ENCODE peak calls at places on chromosomes 4 and X, in ten cellular contexts. One of them, this sample, is unnamed.

GRCh38 chrX:44071070-44071645 is 98.0 kb upstream of the NDP start:
- DNase-seq in stimulated activated naive CD4-positive, alpha-beta T cell: no peak
- DNase-seq in amniotic stem cell: no peak
- DNase-seq in HEK293T: no peak
- DNase-seq in transverse colon: no peak
- DNase-seq in Jurkat, Clone E6-1: no peak
- DNase-seq in NCI-H187: no peak
- DNase-seq in HFFc6: no peak
- DNase-seq in activated CD4-positive, alpha-beta T cell treated with anti-CD3 and anti-CD28 coated beads, Interleukin-2, amount 50 U/mL, for 24 hours: no peak
- DNase-seq in ELR: peak; percentile 1
- DNase-seq in this sample: no peak

GRCh38 chrX:15946783-15947550 is 92.4 kb upstream of the AP1S2 start:
- DNase-seq in HEK293T: no peak
- DNase-seq in Jurkat, Clone E6-1: no peak
- DNase-seq in amniotic stem cell: peak; percentile 65
- DNase-seq in HFFc6: peak; percentile 84
- DNase-seq in NCI-H187: no peak
- DNase-seq in stimulated activated naive CD4-positive, alpha-beta T cell: no peak
- DNase-seq in activated CD4-positive, alpha-beta T cell treated with anti-CD3 and anti-CD28 coated beads, Interleukin-2, amount 50 U/mL, for 24 hours: no peak
- DNase-seq in transverse colon: no peak
- DNase-seq in ELR: peak; percentile 93
- DNase-seq in this sample: no peak

GRCh38 chr4:105088110-105088879 is 58.4 kb upstream of the TET2 start:
- DNase-seq in HFFc6: peak; percentile 93
- DNase-seq in transverse colon: no peak
- DNase-seq in Jurkat, Clone E6-1: no peak
- DNase-seq in HEK293T: no peak
- DNase-seq in activated CD4-positive, alpha-beta T cell treated with anti-CD3 and anti-CD28 coated beads, Interleukin-2, amount 50 U/mL, for 24 hours: no peak
- DNase-seq in stimulated activated naive CD4-positive, alpha-beta T cell: no peak
- DNase-seq in ELR: peak; percentile 86
- DNase-seq in amniotic stem cell: peak; percentile 74
- DNase-seq in NCI-H187: no peak
- DNase-seq in this sample: no peak

GRCh38 chr4:8765631-8766590 is 105.7 kb downstream of the HMX1 start:
- DNase-seq in transverse colon: no peak
- DNase-seq in Jurkat, Clone E6-1: no peak
- DNase-seq in ELR: no peak
- DNase-seq in HFFc6: no peak
- DNase-seq in NCI-H187: no peak
- DNase-seq in activated CD4-positive, alpha-beta T cell treated with anti-CD3 and anti-CD28 coated beads, Interleukin-2, amount 50 U/mL, for 24 hours: no peak
- DNase-seq in stimulated activated naive CD4-positive, alpha-beta T cell: no peak
- DNase-seq in amniotic stem cell: no peak
- DNase-seq in HEK293T: no peak
- DNase-seq in this sample: no peak

GRCh38 chr4:165440415-165440882 is 61.6 kb downstream of the CPE start:
- DNase-seq in NCI-H187: no peak
- DNase-seq in stimulated activated naive CD4-positive, alpha-beta T cell: no peak
- DNase-seq in HEK293T: no peak
- DNase-seq in activated CD4-positive, alpha-beta T cell treated with anti-CD3 and anti-CD28 coated beads, Interleukin-2, amount 50 U/mL, for 24 hours: no peak
- DNase-seq in ELR: peak; percentile 69
- DNase-seq in HFFc6: peak; percentile 4
- DNase-seq in transverse colon: no peak
- DNase-seq in amniotic stem cell: no peak
- DNase-seq in Jurkat, Clone E6-1: no peak
- DNase-seq in this sample: peak; percentile 51

GRCh38 chr4:8506373-8507250 is 66.0 kb downstream of the TRMT44 start:
- DNase-seq in Jurkat, Clone E6-1: no peak
- DNase-seq in HFFc6: peak; percentile 18
- DNase-seq in activated CD4-positive, alpha-beta T cell treated with anti-CD3 and anti-CD28 coated beads, Interleukin-2, amount 50 U/mL, for 24 hours: no peak
- DNase-seq in ELR: no peak
- DNase-seq in transverse colon: peak; percentile 18
- DNase-seq in HEK293T: no peak
- DNase-seq in amniotic stem cell: peak; percentile 18
- DNase-seq in stimulated activated naive CD4-positive, alpha-beta T cell: no peak
- DNase-seq in NCI-H187: no peak
- DNase-seq in this sample: no peak

GRCh38 chr4:88033309-88033708 is 25.9 kb downstream of the PKD2 start:
- DNase-seq in Jurkat, Clone E6-1: peak; percentile 57
- DNase-seq in activated CD4-positive, alpha-beta T cell treated with anti-CD3 and anti-CD28 coated beads, Interleukin-2, amount 50 U/mL, for 24 hours: peak; percentile 30
- DNase-seq in ELR: peak; percentile 78
- DNase-seq in HEK293T: peak; percentile 62
- DNase-seq in stimulated activated naive CD4-positive, alpha-beta T cell: peak; percentile 30
- DNase-seq in HFFc6: peak; percentile 56
- DNase-seq in NCI-H187: no peak
- DNase-seq in amniotic stem cell: no peak
- DNase-seq in transverse colon: peak; percentile 25
- DNase-seq in this sample: peak; percentile 58

GRCh38 chr4:16443504-16444088 is 217.3 kb upstream of the TAPT1 start:
- DNase-seq in transverse colon: no peak
- DNase-seq in Jurkat, Clone E6-1: peak; percentile 37
- DNase-seq in stimulated activated naive CD4-positive, alpha-beta T cell: peak; percentile 9
- DNase-seq in NCI-H187: no peak
- DNase-seq in HEK293T: peak; percentile 47
- DNase-seq in ELR: peak; percentile 50
- DNase-seq in amniotic stem cell: peak; percentile 11
- DNase-seq in activated CD4-positive, alpha-beta T cell treated with anti-CD3 and anti-CD28 coated beads, Interleukin-2, amount 50 U/mL, for 24 hours: no peak
- DNase-seq in HFFc6: peak; percentile 46
- DNase-seq in this sample: no peak

GRCh38 chr4:39825741-39826231 is 127.8 kb downstream of the UBE2K start:
- DNase-seq in NCI-H187: no peak
- DNase-seq in transverse colon: no peak
- DNase-seq in stimulated activated naive CD4-positive, alpha-beta T cell: no peak
- DNase-seq in activated CD4-positive, alpha-beta T cell treated with anti-CD3 and anti-CD28 coated beads, Interleukin-2, amount 50 U/mL, for 24 hours: no peak
- DNase-seq in HEK293T: no peak
- DNase-seq in amniotic stem cell: no peak
- DNase-seq in ELR: peak; percentile 32
- DNase-seq in HFFc6: peak; percentile 9
- DNase-seq in Jurkat, Clone E6-1: no peak
- DNase-seq in this sample: no peak

GRCh38 chr4:1226598-1226997 is 22.3 kb downstream of the CTBP1 start:
- DNase-seq in amniotic stem cell: no peak
- DNase-seq in NCI-H187: no peak
- DNase-seq in activated CD4-positive, alpha-beta T cell treated with anti-CD3 and anti-CD28 coated beads, Interleukin-2, amount 50 U/mL, for 24 hours: no peak
- DNase-seq in transverse colon: no peak
- DNase-seq in stimulated activated naive CD4-positive, alpha-beta T cell: no peak
- DNase-seq in HFFc6: no peak
- DNase-seq in Jurkat, Clone E6-1: no peak
- DNase-seq in HEK293T: no peak
- DNase-seq in ELR: no peak
- DNase-seq in this sample: no peak

GRCh38 chr4:170682511-170682910 is 592.8 kb upstream of the AADAT start:
- DNase-seq in stimulated activated naive CD4-positive, alpha-beta T cell: no peak
- DNase-seq in amniotic stem cell: no peak
- DNase-seq in HEK293T: no peak
- DNase-seq in ELR: no peak
- DNase-seq in transverse colon: no peak
- DNase-seq in Jurkat, Clone E6-1: no peak
- DNase-seq in NCI-H187: no peak
- DNase-seq in activated CD4-positive, alpha-beta T cell treated with anti-CD3 and anti-CD28 coated beads, Interleukin-2, amount 50 U/mL, for 24 hours: no peak
- DNase-seq in HFFc6: no peak
- DNase-seq in this sample: no peak

GRCh38 chr4:83335691-83336090 is 1.0 kb upstream of the HPSE start:
- DNase-seq in activated CD4-positive, alpha-beta T cell treated with anti-CD3 and anti-CD28 coated beads, Interleukin-2, amount 50 U/mL, for 24 hours: no peak
- DNase-seq in stimulated activated naive CD4-positive, alpha-beta T cell: peak; percentile 14
- DNase-seq in HEK293T: no peak
- DNase-seq in NCI-H187: no peak
- DNase-seq in transverse colon: no peak
- DNase-seq in ELR: no peak
- DNase-seq in Jurkat, Clone E6-1: no peak
- DNase-seq in HFFc6: no peak
- DNase-seq in amniotic stem cell: no peak
- DNase-seq in this sample: no peak

GRCh38 chrX:9619581-9619980 is 146.1 kb downstream of the GPR143 start:
- DNase-seq in ELR: no peak
- DNase-seq in Jurkat, Clone E6-1: no peak
- DNase-seq in HEK293T: no peak
- DNase-seq in HFFc6: no peak
- DNase-seq in amniotic stem cell: no peak
- DNase-seq in transverse colon: no peak
- DNase-seq in NCI-H187: no peak
- DNase-seq in stimulated activated naive CD4-positive, alpha-beta T cell: no peak
- DNase-seq in activated CD4-positive, alpha-beta T cell treated with anti-CD3 and anti-CD28 coated beads, Interleukin-2, amount 50 U/mL, for 24 hours: no peak
- DNase-seq in this sample: no peak

GRCh38 chr4:39353478-39354177 is 12.5 kb downstream of the RFC1 start:
- DNase-seq in Jurkat, Clone E6-1: peak; percentile 65
- DNase-seq in HEK293T: no peak
- DNase-seq in ELR: peak; percentile 44
- DNase-seq in HFFc6: peak; percentile 23
- DNase-seq in transverse colon: no peak
- DNase-seq in NCI-H187: no peak
- DNase-seq in stimulated activated naive CD4-positive, alpha-beta T cell: peak; percentile 66
- DNase-seq in activated CD4-positive, alpha-beta T cell treated with anti-CD3 and anti-CD28 coated beads, Interleukin-2, amount 50 U/mL, for 24 hours: peak; percentile 47
- DNase-seq in amniotic stem cell: no peak
- DNase-seq in this sample: no peak

GRCh38 chrX:153794018-153794896 is at the start of the genes IDH3G and SSR4:
- DNase-seq in NCI-H187: peak; percentile 96
- DNase-seq in stimulated activated naive CD4-positive, alpha-beta T cell: peak; percentile 91
- DNase-seq in HFFc6: peak; percentile 85
- DNase-seq in Jurkat, Clone E6-1: peak; percentile 90
- DNase-seq in transverse colon: peak; percentile 93
- DNase-seq in amniotic stem cell: peak; percentile 87
- DNase-seq in activated CD4-positive, alpha-beta T cell treated with anti-CD3 and anti-CD28 coated beads, Interleukin-2, amount 50 U/mL, for 24 hours: peak; percentile 88
- DNase-seq in ELR: peak; percentile 92
- DNase-seq in HEK293T: peak; percentile 99
- DNase-seq in this sample: peak; percentile 92

GRCh38 chrX:100745806-100746537 is 14.1 kb upstream of the SYTL4 start:
- DNase-seq in HEK293T: no peak
- DNase-seq in amniotic stem cell: no peak
- DNase-seq in stimulated activated naive CD4-positive, alpha-beta T cell: no peak
- DNase-seq in activated CD4-positive, alpha-beta T cell treated with anti-CD3 and anti-CD28 coated beads, Interleukin-2, amount 50 U/mL, for 24 hours: no peak
- DNase-seq in transverse colon: peak; percentile 60
- DNase-seq in Jurkat, Clone E6-1: no peak
- DNase-seq in HFFc6: no peak
- DNase-seq in NCI-H187: no peak
- DNase-seq in ELR: no peak
- DNase-seq in this sample: no peak

GRCh38 chr4:123783936-123784335 is 387.3 kb downstream of the SPRY1 start:
- DNase-seq in NCI-H187: no peak
- DNase-seq in ELR: peak; percentile 37
- DNase-seq in Jurkat, Clone E6-1: no peak
- DNase-seq in HFFc6: peak; percentile 62
- DNase-seq in activated CD4-positive, alpha-beta T cell treated with anti-CD3 and anti-CD28 coated beads, Interleukin-2, amount 50 U/mL, for 24 hours: no peak
- DNase-seq in transverse colon: no peak
- DNase-seq in stimulated activated naive CD4-positive, alpha-beta T cell: no peak
- DNase-seq in HEK293T: no peak
- DNase-seq in amniotic stem cell: no peak
- DNase-seq in this sample: no peak

GRCh38 chr4:57148831-57149230 is 38.6 kb upstream of the IGFBP7 start:
- DNase-seq in HEK293T: no peak
- DNase-seq in NCI-H187: no peak
- DNase-seq in HFFc6: peak; percentile 90
- DNase-seq in Jurkat, Clone E6-1: no peak
- DNase-seq in transverse colon: no peak
- DNase-seq in amniotic stem cell: no peak
- DNase-seq in ELR: peak; percentile 78
- DNase-seq in stimulated activated naive CD4-positive, alpha-beta T cell: no peak
- DNase-seq in activated CD4-positive, alpha-beta T cell treated with anti-CD3 and anti-CD28 coated beads, Interleukin-2, amount 50 U/mL, for 24 hours: no peak
- DNase-seq in this sample: no peak

GRCh38 chrX:1528186-1528883 is 8.7 kb downstream of the P2RY8 start:
- DNase-seq in transverse colon: no peak
- DNase-seq in NCI-H187: no peak
- DNase-seq in amniotic stem cell: no peak
- DNase-seq in Jurkat, Clone E6-1: no peak
- DNase-seq in ELR: no peak
- DNase-seq in activated CD4-positive, alpha-beta T cell treated with anti-CD3 and anti-CD28 coated beads, Interleukin-2, amount 50 U/mL, for 24 hours: no peak
- DNase-seq in HEK293T: no peak
- DNase-seq in HFFc6: no peak
- DNase-seq in stimulated activated naive CD4-positive, alpha-beta T cell: no peak
- DNase-seq in this sample: no peak

GRCh38 chrX:69538321-69538876 is 34.3 kb downstream of the NALF2 start:
- DNase-seq in ELR: peak; percentile 50
- DNase-seq in NCI-H187: no peak
- DNase-seq in amniotic stem cell: peak; percentile 4
- DNase-seq in transverse colon: peak; percentile 77
- DNase-seq in stimulated activated naive CD4-positive, alpha-beta T cell: peak; percentile 52
- DNase-seq in HFFc6: no peak
- DNase-seq in activated CD4-positive, alpha-beta T cell treated with anti-CD3 and anti-CD28 coated beads, Interleukin-2, amount 50 U/mL, for 24 hours: peak; percentile 63
- DNase-seq in HEK293T: peak; percentile 87
- DNase-seq in Jurkat, Clone E6-1: peak; percentile 14
- DNase-seq in this sample: peak; percentile 26

GRCh38 chr4:157014621-157015591 is 43.3 kb upstream of the PDGFC start:
- DNase-seq in stimulated activated naive CD4-positive, alpha-beta T cell: no peak
- DNase-seq in HFFc6: peak; percentile 92
- DNase-seq in activated CD4-positive, alpha-beta T cell treated with anti-CD3 and anti-CD28 coated beads, Interleukin-2, amount 50 U/mL, for 24 hours: no peak
- DNase-seq in NCI-H187: no peak
- DNase-seq in transverse colon: no peak
- DNase-seq in ELR: peak; percentile 90
- DNase-seq in Jurkat, Clone E6-1: no peak
- DNase-seq in HEK293T: no peak
- DNase-seq in amniotic stem cell: peak; percentile 39
- DNase-seq in this sample: no peak

GRCh38 chr4:74453846-74454742 is 9.2 kb downstream of the AREG start:
- DNase-seq in Jurkat, Clone E6-1: no peak
- DNase-seq in activated CD4-positive, alpha-beta T cell treated with anti-CD3 and anti-CD28 coated beads, Interleukin-2, amount 50 U/mL, for 24 hours: no peak
- DNase-seq in HFFc6: no peak
- DNase-seq in amniotic stem cell: no peak
- DNase-seq in stimulated activated naive CD4-positive, alpha-beta T cell: no peak
- DNase-seq in HEK293T: no peak
- DNase-seq in ELR: no peak
- DNase-seq in transverse colon: no peak
- DNase-seq in NCI-H187: no peak
- DNase-seq in this sample: no peak

GRCh38 chrX:39705299-39705698 is 392.5 kb downstream of the BCOR start:
- DNase-seq in NCI-H187: no peak
- DNase-seq in stimulated activated naive CD4-positive, alpha-beta T cell: no peak
- DNase-seq in HFFc6: peak; percentile 79
- DNase-seq in amniotic stem cell: peak; percentile 27
- DNase-seq in ELR: peak; percentile 69
- DNase-seq in Jurkat, Clone E6-1: no peak
- DNase-seq in HEK293T: peak; percentile 68
- DNase-seq in transverse colon: peak; percentile 58
- DNase-seq in activated CD4-positive, alpha-beta T cell treated with anti-CD3 and anti-CD28 coated beads, Interleukin-2, amount 50 U/mL, for 24 hours: no peak
- DNase-seq in this sample: no peak

GRCh38 chrX:74546984-74547383 is 67.4 kb downstream of the RLIM start:
- DNase-seq in transverse colon: no peak
- DNase-seq in amniotic stem cell: no peak
- DNase-seq in HFFc6: no peak
- DNase-seq in HEK293T: no peak
- DNase-seq in NCI-H187: no peak
- DNase-seq in Jurkat, Clone E6-1: no peak
- DNase-seq in stimulated activated naive CD4-positive, alpha-beta T cell: no peak
- DNase-seq in ELR: no peak
- DNase-seq in activated CD4-positive, alpha-beta T cell treated with anti-CD3 and anti-CD28 coated beads, Interleukin-2, amount 50 U/mL, for 24 hours: no peak
- DNase-seq in this sample: no peak

GRCh38 chr4:134747108-134747805 is 545.7 kb upstream of the PABPC4L start:
- DNase-seq in HFFc6: no peak
- DNase-seq in stimulated activated naive CD4-positive, alpha-beta T cell: no peak
- DNase-seq in HEK293T: no peak
- DNase-seq in amniotic stem cell: no peak
- DNase-seq in NCI-H187: no peak
- DNase-seq in Jurkat, Clone E6-1: no peak
- DNase-seq in transverse colon: no peak
- DNase-seq in ELR: peak; percentile 54
- DNase-seq in activated CD4-positive, alpha-beta T cell treated with anti-CD3 and anti-CD28 coated beads, Interleukin-2, amount 50 U/mL, for 24 hours: no peak
- DNase-seq in this sample: peak; percentile 79

GRCh38 chr4:2105559-2105958 is 46.4 kb downstream of the NAT8L start:
- DNase-seq in stimulated activated naive CD4-positive, alpha-beta T cell: no peak
- DNase-seq in ELR: peak; percentile 86
- DNase-seq in Jurkat, Clone E6-1: no peak
- DNase-seq in activated CD4-positive, alpha-beta T cell treated with anti-CD3 and anti-CD28 coated beads, Interleukin-2, amount 50 U/mL, for 24 hours: no peak
- DNase-seq in amniotic stem cell: no peak
- DNase-seq in transverse colon: no peak
- DNase-seq in NCI-H187: no peak
- DNase-seq in HFFc6: peak; percentile 22
- DNase-seq in HEK293T: no peak
- DNase-seq in this sample: no peak

GRCh38 chrX:64192040-64192439 is 13.5 kb downstream of the AMER1 start:
- DNase-seq in amniotic stem cell: no peak
- DNase-seq in ELR: no peak
- DNase-seq in stimulated activated naive CD4-positive, alpha-beta T cell: no peak
- DNase-seq in Jurkat, Clone E6-1: no peak
- DNase-seq in activated CD4-positive, alpha-beta T cell treated with anti-CD3 and anti-CD28 coated beads, Interleukin-2, amount 50 U/mL, for 24 hours: no peak
- DNase-seq in transverse colon: no peak
- DNase-seq in HEK293T: no peak
- DNase-seq in NCI-H187: no peak
- DNase-seq in HFFc6: no peak
- DNase-seq in this sample: no peak

GRCh38 chrX:70007946-70008345 is 41.8 kb downstream of the AWAT2 start:
- DNase-seq in NCI-H187: no peak
- DNase-seq in amniotic stem cell: no peak
- DNase-seq in ELR: no peak
- DNase-seq in activated CD4-positive, alpha-beta T cell treated with anti-CD3 and anti-CD28 coated beads, Interleukin-2, amount 50 U/mL, for 24 hours: no peak
- DNase-seq in Jurkat, Clone E6-1: no peak
- DNase-seq in transverse colon: no peak
- DNase-seq in HEK293T: no peak
- DNase-seq in HFFc6: no peak
- DNase-seq in stimulated activated naive CD4-positive, alpha-beta T cell: no peak
- DNase-seq in this sample: no peak

This sample was measured in Caco-2.